ENCODE peak calls at places on chromosomes 7 and 10, in ten cellular contexts. One of them, this sample, is unnamed.

GRCh38 chr7:70229242-70229641 is 631.0 kb downstream of the AUTS2 start:
- DNase-seq in iPS-NIHi11: no peak
- DNase-seq in ovary: no peak
- DNase-seq in posterior vena cava: no peak
- DNase-seq in cardiac septum: no peak
- DNase-seq in caudate nucleus: no peak
- DNase-seq in upper lobe of left lung: no peak
- DNase-seq in uterus: no peak
- DNase-seq in stimulated activated CD4-positive, alpha-beta T cell treated with anti-CD3 and anti-CD28 coated beads, Interleukin-1b, Interleukin-23, amount 100 ng/mL, for 1 hour: no peak
- DNase-seq in epithelial cell of esophagus: no peak
- DNase-seq in this sample: no peak

GRCh38 chr7:5457245-5457735 is 33.7 kb upstream of the TNRC18 start:
- DNase-seq in iPS-NIHi11: no peak
- DNase-seq in ovary: no peak
- DNase-seq in posterior vena cava: no peak
- DNase-seq in cardiac septum: no peak
- DNase-seq in caudate nucleus: no peak
- DNase-seq in upper lobe of left lung: no peak
- DNase-seq in uterus: no peak
- DNase-seq in stimulated activated CD4-positive, alpha-beta T cell treated with anti-CD3 and anti-CD28 coated beads, Interleukin-1b, Interleukin-23, amount 100 ng/mL, for 1 hour: no peak
- DNase-seq in epithelial cell of esophagus: no peak
- DNase-seq in this sample: no peak

GRCh38 chr7:157837561-157837960 is 500.8 kb downstream of the DNAJB6 start:
- DNase-seq in iPS-NIHi11: no peak
- DNase-seq in ovary: no peak
- DNase-seq in posterior vena cava: peak; percentile 52
- DNase-seq in cardiac septum: no peak
- DNase-seq in caudate nucleus: no peak
- DNase-seq in upper lobe of left lung: no peak
- DNase-seq in uterus: no peak
- DNase-seq in stimulated activated CD4-positive, alpha-beta T cell treated with anti-CD3 and anti-CD28 coated beads, Interleukin-1b, Interleukin-23, amount 100 ng/mL, for 1 hour: no peak
- DNase-seq in epithelial cell of esophagus: no peak
- DNase-seq in this sample: no peak

GRCh38 chr10:101073631-101074030 is 11.8 kb downstream of the KAZALD1 start:
- DNase-seq in iPS-NIHi11: peak; percentile 41
- DNase-seq in ovary: no peak
- DNase-seq in posterior vena cava: no peak
- DNase-seq in cardiac septum: no peak
- DNase-seq in caudate nucleus: no peak
- DNase-seq in upper lobe of left lung: no peak
- DNase-seq in uterus: no peak
- DNase-seq in stimulated activated CD4-positive, alpha-beta T cell treated with anti-CD3 and anti-CD28 coated beads, Interleukin-1b, Interleukin-23, amount 100 ng/mL, for 1 hour: no peak
- DNase-seq in epithelial cell of esophagus: no peak
- DNase-seq in this sample: no peak

GRCh38 chr10:120746016-120746755 is 105.0 kb upstream of the WDR11 start:
- DNase-seq in iPS-NIHi11: no peak
- DNase-seq in ovary: no peak
- DNase-seq in posterior vena cava: no peak
- DNase-seq in cardiac septum: no peak
- DNase-seq in caudate nucleus: no peak
- DNase-seq in upper lobe of left lung: no peak
- DNase-seq in uterus: no peak
- DNase-seq in stimulated activated CD4-positive, alpha-beta T cell treated with anti-CD3 and anti-CD28 coated beads, Interleukin-1b, Interleukin-23, amount 100 ng/mL, for 1 hour: no peak
- DNase-seq in epithelial cell of esophagus: no peak
- DNase-seq in this sample: no peak

GRCh38 chr10:21337171-21337792 is 188.2 kb downstream of the SKIDA1 start:
- DNase-seq in iPS-NIHi11: no peak
- DNase-seq in ovary: no peak
- DNase-seq in posterior vena cava: no peak
- DNase-seq in cardiac septum: no peak
- DNase-seq in caudate nucleus: no peak
- DNase-seq in upper lobe of left lung: no peak
- DNase-seq in uterus: no peak
- DNase-seq in stimulated activated CD4-positive, alpha-beta T cell treated with anti-CD3 and anti-CD28 coated beads, Interleukin-1b, Interleukin-23, amount 100 ng/mL, for 1 hour: no peak
- DNase-seq in epithelial cell of esophagus: no peak
- DNase-seq in this sample: no peak

GRCh38 chr7:152341039-152341913 is 94.5 kb downstream of the KMT2C start:
- DNase-seq in iPS-NIHi11: peak; percentile 49
- DNase-seq in ovary: no peak
- DNase-seq in posterior vena cava: no peak
- DNase-seq in cardiac septum: no peak
- DNase-seq in caudate nucleus: peak; percentile 27
- DNase-seq in upper lobe of left lung: peak; percentile 68
- DNase-seq in uterus: no peak
- DNase-seq in stimulated activated CD4-positive, alpha-beta T cell treated with anti-CD3 and anti-CD28 coated beads, Interleukin-1b, Interleukin-23, amount 100 ng/mL, for 1 hour: no peak
- DNase-seq in epithelial cell of esophagus: peak; percentile 67
- DNase-seq in this sample: peak; percentile 58

GRCh38 chr10:114289096-114289436 is 50.0 kb downstream of the VWA2 start:
- DNase-seq in iPS-NIHi11: no peak
- DNase-seq in ovary: no peak
- DNase-seq in posterior vena cava: peak; percentile 64
- DNase-seq in cardiac septum: peak; percentile 67
- DNase-seq in caudate nucleus: no peak
- DNase-seq in upper lobe of left lung: no peak
- DNase-seq in uterus: no peak
- DNase-seq in stimulated activated CD4-positive, alpha-beta T cell treated with anti-CD3 and anti-CD28 coated beads, Interleukin-1b, Interleukin-23, amount 100 ng/mL, for 1 hour: no peak
- DNase-seq in epithelial cell of esophagus: no peak
- DNase-seq in this sample: no peak

GRCh38 chr10:131494451-131494850 is 182.9 kb upstream of the TCERG1L start:
- DNase-seq in iPS-NIHi11: no peak
- DNase-seq in ovary: no peak
- DNase-seq in posterior vena cava: peak; percentile 36
- DNase-seq in cardiac septum: no peak
- DNase-seq in caudate nucleus: no peak
- DNase-seq in upper lobe of left lung: no peak
- DNase-seq in uterus: no peak
- DNase-seq in stimulated activated CD4-positive, alpha-beta T cell treated with anti-CD3 and anti-CD28 coated beads, Interleukin-1b, Interleukin-23, amount 100 ng/mL, for 1 hour: no peak
- DNase-seq in epithelial cell of esophagus: no peak
- DNase-seq in this sample: no peak

GRCh38 chr7:154299736-154300135 is 247.5 kb downstream of the DPP6 start:
- DNase-seq in iPS-NIHi11: no peak
- DNase-seq in ovary: no peak
- DNase-seq in posterior vena cava: no peak
- DNase-seq in cardiac septum: no peak
- DNase-seq in caudate nucleus: no peak
- DNase-seq in upper lobe of left lung: no peak
- DNase-seq in uterus: no peak
- DNase-seq in stimulated activated CD4-positive, alpha-beta T cell treated with anti-CD3 and anti-CD28 coated beads, Interleukin-1b, Interleukin-23, amount 100 ng/mL, for 1 hour: no peak
- DNase-seq in epithelial cell of esophagus: no peak
- DNase-seq in this sample: no peak

GRCh38 chr10:11164806-11165590 is 147.3 kb downstream of the CELF2 start:
- DNase-seq in iPS-NIHi11: peak; percentile 34
- DNase-seq in ovary: peak; percentile 71
- DNase-seq in posterior vena cava: peak; percentile 90
- DNase-seq in cardiac septum: peak; percentile 89
- DNase-seq in caudate nucleus: peak; percentile 91
- DNase-seq in upper lobe of left lung: peak; percentile 73
- DNase-seq in uterus: peak; percentile 62
- DNase-seq in stimulated activated CD4-positive, alpha-beta T cell treated with anti-CD3 and anti-CD28 coated beads, Interleukin-1b, Interleukin-23, amount 100 ng/mL, for 1 hour: no peak
- DNase-seq in epithelial cell of esophagus: peak; percentile 77
- DNase-seq in this sample: peak; percentile 76